ENCODE peak calls at places on chromosomes 6 and 20, in ten cellular contexts. One of them, this sample, is unnamed.

GRCh38 chr6:139680819-139681218 is 306.4 kb upstream of the CITED2 start:
- DNase-seq in choroid plexus epithelial cell: peak
- DNase-seq in astrocyte of the spinal cord: no peak
- DNase-seq in right cardiac atrium: no peak
- DNase-seq in naive thymus-derived CD4-positive, alpha-beta T cell: no peak
- DNase-seq in astrocyte: peak
- DNase-seq in aorta: no peak
- DNase-seq in cardiac fibroblast: peak
- DNase-seq in kidney: no peak
- DNase-seq in CD8-positive, alpha-beta memory T cell: no peak
- DNase-seq in this sample: no peak

GRCh38 chr6:136085370-136086115 is 164.6 kb downstream of the MTFR2 start:
- DNase-seq in astrocyte of the spinal cord: peak
- DNase-seq in right cardiac atrium: no peak
- DNase-seq in cardiac fibroblast: peak
- DNase-seq in choroid plexus epithelial cell: peak
- DNase-seq in aorta: no peak
- DNase-seq in CD8-positive, alpha-beta memory T cell: no peak
- DNase-seq in kidney: no peak
- DNase-seq in astrocyte: peak
- DNase-seq in naive thymus-derived CD4-positive, alpha-beta T cell: no peak
- DNase-seq in this sample: no peak

GRCh38 chr20:9185511-9185910 is 116.6 kb downstream of the PLCB4 start:
- DNase-seq in right cardiac atrium: no peak
- DNase-seq in astrocyte of the spinal cord: peak
- DNase-seq in aorta: no peak
- DNase-seq in astrocyte: peak
- DNase-seq in kidney: no peak
- DNase-seq in choroid plexus epithelial cell: peak
- DNase-seq in CD8-positive, alpha-beta memory T cell: no peak
- DNase-seq in cardiac fibroblast: peak
- DNase-seq in naive thymus-derived CD4-positive, alpha-beta T cell: no peak
- DNase-seq in this sample: peak

GRCh38 chr20:36154696-36155628 is at the start of gene EPB41L1:
- DNase-seq in naive thymus-derived CD4-positive, alpha-beta T cell: peak
- DNase-seq in right cardiac atrium: peak
- DNase-seq in aorta: no peak
- DNase-seq in astrocyte of the spinal cord: peak
- DNase-seq in choroid plexus epithelial cell: peak
- DNase-seq in astrocyte: no peak
- DNase-seq in CD8-positive, alpha-beta memory T cell: no peak
- DNase-seq in kidney: peak
- DNase-seq in cardiac fibroblast: no peak
- DNase-seq in this sample: no peak

GRCh38 chr6:41712651-41713103 is 22.7 kb downstream of the TFEB start:
- DNase-seq in aorta: peak
- DNase-seq in astrocyte of the spinal cord: peak
- DNase-seq in right cardiac atrium: peak
- DNase-seq in cardiac fibroblast: peak
- DNase-seq in choroid plexus epithelial cell: no peak
- DNase-seq in CD8-positive, alpha-beta memory T cell: no peak
- DNase-seq in astrocyte: no peak
- DNase-seq in kidney: peak
- DNase-seq in naive thymus-derived CD4-positive, alpha-beta T cell: no peak
- DNase-seq in this sample: no peak

GRCh38 chr20:60108397-60108796 is 150.2 kb downstream of the CDH26 start:
- DNase-seq in kidney: no peak
- DNase-seq in astrocyte: peak
- DNase-seq in naive thymus-derived CD4-positive, alpha-beta T cell: no peak
- DNase-seq in right cardiac atrium: no peak
- DNase-seq in choroid plexus epithelial cell: peak
- DNase-seq in CD8-positive, alpha-beta memory T cell: no peak
- DNase-seq in cardiac fibroblast: no peak
- DNase-seq in aorta: no peak
- DNase-seq in astrocyte of the spinal cord: no peak
- DNase-seq in this sample: no peak

GRCh38 chr6:131631625-131632284 is 3.7 kb upstream of the MED23 start:
- DNase-seq in kidney: no peak
- DNase-seq in aorta: no peak
- DNase-seq in choroid plexus epithelial cell: no peak
- DNase-seq in cardiac fibroblast: no peak
- DNase-seq in right cardiac atrium: no peak
- DNase-seq in astrocyte: no peak
- DNase-seq in naive thymus-derived CD4-positive, alpha-beta T cell: no peak
- DNase-seq in CD8-positive, alpha-beta memory T cell: no peak
- DNase-seq in astrocyte of the spinal cord: no peak
- DNase-seq in this sample: no peak

GRCh38 chr20:2005359-2005758 is 11.5 kb upstream of the PDYN start:
- DNase-seq in kidney: no peak
- DNase-seq in aorta: no peak
- DNase-seq in CD8-positive, alpha-beta memory T cell: no peak
- DNase-seq in cardiac fibroblast: peak
- DNase-seq in astrocyte: no peak
- DNase-seq in naive thymus-derived CD4-positive, alpha-beta T cell: no peak
- DNase-seq in choroid plexus epithelial cell: no peak
- DNase-seq in astrocyte of the spinal cord: no peak
- DNase-seq in right cardiac atrium: no peak
- DNase-seq in this sample: no peak

GRCh38 chr6:13113956-13114593 is 214.3 kb downstream of the TBC1D7 start:
- DNase-seq in CD8-positive, alpha-beta memory T cell: no peak
- DNase-seq in kidney: peak
- DNase-seq in astrocyte of the spinal cord: no peak
- DNase-seq in naive thymus-derived CD4-positive, alpha-beta T cell: no peak
- DNase-seq in choroid plexus epithelial cell: peak
- DNase-seq in aorta: no peak
- DNase-seq in cardiac fibroblast: no peak
- DNase-seq in astrocyte: no peak
- DNase-seq in right cardiac atrium: no peak
- DNase-seq in this sample: no peak

GRCh38 chr6:87407896-87408720 is at the start of gene CFAP206:
- DNase-seq in choroid plexus epithelial cell: peak
- DNase-seq in kidney: peak
- DNase-seq in CD8-positive, alpha-beta memory T cell: peak
- DNase-seq in astrocyte of the spinal cord: peak
- DNase-seq in cardiac fibroblast: peak
- DNase-seq in aorta: peak
- DNase-seq in naive thymus-derived CD4-positive, alpha-beta T cell: peak
- DNase-seq in right cardiac atrium: peak
- DNase-seq in astrocyte: peak
- DNase-seq in this sample: peak

GRCh38 chr6:29850011-29850553 is 22.5 kb downstream of the HLA-G start:
- DNase-seq in kidney: no peak
- DNase-seq in cardiac fibroblast: peak
- DNase-seq in astrocyte: no peak
- DNase-seq in naive thymus-derived CD4-positive, alpha-beta T cell: no peak
- DNase-seq in CD8-positive, alpha-beta memory T cell: peak
- DNase-seq in choroid plexus epithelial cell: no peak
- DNase-seq in astrocyte of the spinal cord: no peak
- DNase-seq in aorta: no peak
- DNase-seq in right cardiac atrium: peak
- DNase-seq in this sample: no peak
- H3K4me3 ChIP-seq in kidney: peak
- H3K4me3 ChIP-seq in cardiac fibroblast: no peak
- H3K4me3 ChIP-seq in astrocyte: no peak
- H3K4me3 ChIP-seq in naive thymus-derived CD4-positive, alpha-beta T cell: no peak
- H3K4me3 ChIP-seq in CD8-positive, alpha-beta memory T cell: no peak
- H3K4me3 ChIP-seq in choroid plexus epithelial cell: no peak
- H3K4me3 ChIP-seq in astrocyte of the spinal cord: no peak
- H3K4me3 ChIP-seq in aorta: no peak
- H3K4me3 ChIP-seq in right cardiac atrium: peak
- H3K4me3 ChIP-seq in this sample: no peak

GRCh38 chr6:11756292-11756691 is 22.3 kb downstream of the ADTRP start:
- DNase-seq in choroid plexus epithelial cell: no peak
- DNase-seq in right cardiac atrium: no peak
- DNase-seq in CD8-positive, alpha-beta memory T cell: no peak
- DNase-seq in kidney: no peak
- DNase-seq in cardiac fibroblast: no peak
- DNase-seq in astrocyte of the spinal cord: no peak
- DNase-seq in aorta: no peak
- DNase-seq in astrocyte: no peak
- DNase-seq in naive thymus-derived CD4-positive, alpha-beta T cell: no peak
- DNase-seq in this sample: no peak

GRCh38 chr6:11755725-11756124 is 22.9 kb downstream of the ADTRP start:
- DNase-seq in naive thymus-derived CD4-positive, alpha-beta T cell: no peak
- DNase-seq in CD8-positive, alpha-beta memory T cell: no peak
- DNase-seq in kidney: no peak
- DNase-seq in astrocyte: no peak
- DNase-seq in cardiac fibroblast: peak
- DNase-seq in astrocyte of the spinal cord: no peak
- DNase-seq in right cardiac atrium: no peak
- DNase-seq in aorta: no peak
- DNase-seq in choroid plexus epithelial cell: no peak
- DNase-seq in this sample: no peak

GRCh38 chr6:11753798-11754197 is 24.8 kb downstream of the ADTRP start:
- DNase-seq in aorta: no peak
- DNase-seq in CD8-positive, alpha-beta memory T cell: no peak
- DNase-seq in astrocyte: no peak
- DNase-seq in right cardiac atrium: no peak
- DNase-seq in choroid plexus epithelial cell: no peak
- DNase-seq in naive thymus-derived CD4-positive, alpha-beta T cell: no peak
- DNase-seq in cardiac fibroblast: no peak
- DNase-seq in astrocyte of the spinal cord: no peak
- DNase-seq in kidney: no peak
- DNase-seq in this sample: no peak

GRCh38 chr6:11756726-11757125 is 21.9 kb downstream of the ADTRP start:
- DNase-seq in naive thymus-derived CD4-positive, alpha-beta T cell: no peak
- DNase-seq in astrocyte: no peak
- DNase-seq in astrocyte of the spinal cord: no peak
- DNase-seq in CD8-positive, alpha-beta memory T cell: no peak
- DNase-seq in kidney: no peak
- DNase-seq in right cardiac atrium: no peak
- DNase-seq in aorta: no peak
- DNase-seq in choroid plexus epithelial cell: no peak
- DNase-seq in cardiac fibroblast: no peak
- DNase-seq in this sample: no peak

GRCh38 chr6:11754625-11755289 is 23.8 kb downstream of the ADTRP start:
- DNase-seq in aorta: no peak
- DNase-seq in naive thymus-derived CD4-positive, alpha-beta T cell: no peak
- DNase-seq in astrocyte: no peak
- DNase-seq in astrocyte of the spinal cord: peak
- DNase-seq in kidney: no peak
- DNase-seq in cardiac fibroblast: peak
- DNase-seq in right cardiac atrium: no peak
- DNase-seq in choroid plexus epithelial cell: no peak
- DNase-seq in CD8-positive, alpha-beta memory T cell: no peak
- DNase-seq in this sample: no peak
- H3K4me3 ChIP-seq in aorta: no peak
- H3K4me3 ChIP-seq in naive thymus-derived CD4-positive, alpha-beta T cell: no peak
- H3K4me3 ChIP-seq in astrocyte: peak
- H3K4me3 ChIP-seq in astrocyte of the spinal cord: no peak
- H3K4me3 ChIP-seq in kidney: no peak
- H3K4me3 ChIP-seq in cardiac fibroblast: no peak
- H3K4me3 ChIP-seq in right cardiac atrium: no peak
- H3K4me3 ChIP-seq in choroid plexus epithelial cell: no peak
- H3K4me3 ChIP-seq in CD8-positive, alpha-beta memory T cell: no peak
- H3K4me3 ChIP-seq in this sample: no peak

GRCh38 chr6:75488026-75488425 is 5.6 kb downstream of the FILIP1 start:
- DNase-seq in astrocyte: no peak
- DNase-seq in aorta: no peak
- DNase-seq in CD8-positive, alpha-beta memory T cell: no peak
- DNase-seq in choroid plexus epithelial cell: peak
- DNase-seq in cardiac fibroblast: peak
- DNase-seq in naive thymus-derived CD4-positive, alpha-beta T cell: no peak
- DNase-seq in kidney: no peak
- DNase-seq in right cardiac atrium: no peak
- DNase-seq in astrocyte of the spinal cord: peak
- DNase-seq in this sample: peak
- H3K4me3 ChIP-seq in astrocyte: no peak
- H3K4me3 ChIP-seq in aorta: peak
- H3K4me3 ChIP-seq in CD8-positive, alpha-beta memory T cell: no peak
- H3K4me3 ChIP-seq in choroid plexus epithelial cell: no peak
- H3K4me3 ChIP-seq in cardiac fibroblast: no peak
- H3K4me3 ChIP-seq in naive thymus-derived CD4-positive, alpha-beta T cell: no peak
- H3K4me3 ChIP-seq in kidney: no peak
- H3K4me3 ChIP-seq in right cardiac atrium: peak
- H3K4me3 ChIP-seq in astrocyte of the spinal cord: no peak
- H3K4me3 ChIP-seq in this sample: no peak

DNA sequence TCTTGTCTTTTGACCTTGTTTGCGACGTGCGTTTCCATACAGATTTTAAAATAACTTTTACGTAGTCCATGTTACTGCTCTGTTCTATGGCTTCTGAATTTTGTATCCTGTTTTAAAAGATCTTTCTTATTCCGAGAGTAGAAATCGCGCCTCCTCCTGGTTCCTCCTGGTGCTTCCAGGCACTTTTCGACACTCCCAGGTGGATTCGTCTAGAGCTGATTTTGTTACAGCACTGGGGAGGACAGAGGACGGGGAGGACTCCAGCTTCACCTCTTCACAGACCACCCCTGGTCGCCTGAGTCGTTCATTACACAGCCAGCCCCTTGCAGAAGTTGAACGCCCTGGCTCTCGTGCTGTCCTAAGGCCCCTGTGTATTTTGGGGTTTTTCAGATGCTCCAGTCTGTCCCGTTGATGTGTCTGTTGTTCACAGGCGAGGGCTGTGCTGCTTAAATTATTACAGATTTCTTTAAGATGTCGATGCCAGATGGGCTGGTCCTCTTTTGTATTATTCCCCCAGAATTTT is 30.4 kb downstream of the COL20A1 start:
- DNase-seq in CD8-positive, alpha-beta memory T cell: no peak
- DNase-seq in right cardiac atrium: no peak
- DNase-seq in aorta: no peak
- DNase-seq in kidney: no peak
- DNase-seq in astrocyte of the spinal cord: no peak
- DNase-seq in cardiac fibroblast: no peak
- DNase-seq in naive thymus-derived CD4-positive, alpha-beta T cell: no peak
- DNase-seq in choroid plexus epithelial cell: no peak
- DNase-seq in astrocyte: no peak
- DNase-seq in this sample: no peak
- H3K4me3 ChIP-seq in CD8-positive, alpha-beta memory T cell: no peak
- H3K4me3 ChIP-seq in right cardiac atrium: no peak
- H3K4me3 ChIP-seq in aorta: no peak
- H3K4me3 ChIP-seq in kidney: no peak
- H3K4me3 ChIP-seq in astrocyte of the spinal cord: no peak
- H3K4me3 ChIP-seq in cardiac fibroblast: no peak
- H3K4me3 ChIP-seq in naive thymus-derived CD4-positive, alpha-beta T cell: no peak
- H3K4me3 ChIP-seq in choroid plexus epithelial cell: no peak
- H3K4me3 ChIP-seq in astrocyte: no peak
- H3K4me3 ChIP-seq in this sample: no peak

DNA sequence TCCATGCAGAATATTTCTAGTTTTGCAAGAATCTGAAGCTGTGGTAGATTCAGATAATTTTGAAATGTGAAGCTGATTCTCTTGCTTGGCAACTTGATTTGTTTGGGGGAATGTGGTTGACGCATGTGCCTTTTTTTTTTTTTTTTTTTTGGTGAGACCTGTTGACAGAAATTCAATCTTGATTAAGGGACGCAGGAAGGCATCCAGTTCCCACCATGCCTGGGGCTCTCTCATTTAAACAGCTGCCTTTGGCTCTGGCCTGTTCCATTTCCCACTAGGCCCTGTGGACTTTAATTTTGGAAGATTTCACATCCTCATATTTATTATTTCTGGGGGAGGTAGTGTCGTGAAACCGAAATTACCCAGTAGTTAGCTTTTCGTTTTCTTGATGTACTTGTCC is 8.6 kb downstream of the TPX2 start:
- DNase-seq in naive thymus-derived CD4-positive, alpha-beta T cell: no peak
- DNase-seq in astrocyte of the spinal cord: no peak
- DNase-seq in right cardiac atrium: no peak
- DNase-seq in kidney: no peak
- DNase-seq in CD8-positive, alpha-beta memory T cell: no peak
- DNase-seq in astrocyte: no peak
- DNase-seq in cardiac fibroblast: no peak
- DNase-seq in choroid plexus epithelial cell: peak
- DNase-seq in aorta: no peak
- DNase-seq in this sample: peak
- H3K4me3 ChIP-seq in naive thymus-derived CD4-positive, alpha-beta T cell: no peak
- H3K4me3 ChIP-seq in astrocyte of the spinal cord: no peak
- H3K4me3 ChIP-seq in right cardiac atrium: no peak
- H3K4me3 ChIP-seq in kidney: no peak
- H3K4me3 ChIP-seq in CD8-positive, alpha-beta memory T cell: no peak
- H3K4me3 ChIP-seq in astrocyte: no peak
- H3K4me3 ChIP-seq in cardiac fibroblast: no peak
- H3K4me3 ChIP-seq in choroid plexus epithelial cell: no peak
- H3K4me3 ChIP-seq in aorta: no peak
- H3K4me3 ChIP-seq in this sample: no peak

This sample was measured in skeletal muscle cell.